ENCODE peak calls at places on chromosomes 16 and 17, in eight cellular contexts. Q is A549, K is stomach, Z is esophagus squamous epithelium, I is uterus, W is IMR-90, P is H1, B is ovary. X is an unnamed sample.

GRCh38 chr17:63429766-63430165 is 16.3 kb downstream of the CYB561 start:
- DNase-seq in K (no peak), W (no peak), Z (no peak), P (no peak), B (no peak), Q (no peak), I (no peak), X (no peak)

GRCh38 chr17:7769854-7770253 is 52.3 kb downstream of the DNAH2 start:
- DNase-seq in Z (no peak), W (no peak), Q (no peak), B (no peak), K (no peak), I (no peak), P (no peak), X (no peak)

GRCh38 chr16:12646490-12647274 is 157.0 kb downstream of the CPPED1 start:
- DNase-seq in K (peak; percentile 63), B (no peak), I (peak; percentile 14), Q (peak; percentile 45), Z (no peak), P (no peak), W (no peak), X (no peak)

GRCh38 chr17:34841467-34841866 is 119.8 kb downstream of the CCT6B start:
- DNase-seq in K (no peak), W (no peak), I (no peak), B (no peak), Q (no peak), Z (no peak), P (no peak), X (no peak)

GRCh38 chr16:66286527-66286926 is 80.0 kb upstream of the CDH5 start:
- DNase-seq in Z (no peak), B (no peak), P (no peak), W (no peak), I (no peak), K (no peak), Q (no peak), X (no peak)

GRCh38 chr17:2056221-2057129 is 1.6 kb downstream of the HIC1 start:
- DNase-seq in K (no peak), I (no peak), W (peak; percentile 64), Q (no peak), Z (no peak), B (peak; percentile 56), P (peak; percentile 68), X (peak; percentile 62)

GRCh38 chr17:19460695-19461094 is 49.7 kb downstream of the RNF112 start:
- DNase-seq in I (peak; percentile 74), W (no peak), Q (no peak), Z (no peak), B (no peak), K (no peak), P (peak; percentile 50), X (no peak)

GRCh38 chr16:24700549-24701392 is 28.7 kb upstream of the TNRC6A start:
- DNase-seq in K (peak; percentile 46), W (peak; percentile 98), Z (peak; percentile 2), I (peak; percentile 83), Q (peak; percentile 94), P (no peak), B (peak; percentile 72), X (peak; percentile 58)

GRCh38 chr16:69194488-69194887 is 7.5 kb downstream of the SNTB2 start:
- DNase-seq in Z (no peak), K (no peak), W (no peak), Q (no peak), I (no peak), B (no peak), P (no peak), X (no peak)

GRCh38 chr17:55845385-55845784 is 94.5 kb downstream of the PCTP start:
- DNase-seq in K (peak; percentile 39), Q (peak; percentile 13), W (peak; percentile 20), I (peak; percentile 41), P (peak; percentile 85), Z (no peak), B (peak; percentile 15), X (peak; percentile 51)

GRCh38 chr16:73172621-73173312 is 124.8 kb upstream of the ZFHX3 start:
- DNase-seq in K (peak; percentile 93), B (peak; percentile 86), W (peak; percentile 91), I (peak; percentile 85), Q (no peak), Z (no peak), P (peak; percentile 55), X (peak; percentile 70)

GRCh38 chr16:85555549-85556455 is 57.3 kb upstream of the GSE1 start:
- DNase-seq in K (peak; percentile 55), I (peak; percentile 55), P (peak; percentile 49), Q (peak; percentile 18), W (no peak), Z (no peak), B (peak; percentile 80), X (peak; percentile 60)

GRCh38 chr17:47831934-47832327 is 461 bp downstream of the LRRC46 start:
- DNase-seq in P (no peak), W (no peak), K (no peak), Z (no peak), B (no peak), I (no peak), Q (no peak), X (no peak)

GRCh38 chr16:52533296-52533695 is 13.6 kb downstream of the TOX3 start:
- DNase-seq in Q (no peak), K (no peak), I (no peak), P (no peak), W (no peak), Z (no peak), B (no peak), X (no peak)

GRCh38 chr17:4599505-4600281 is 15.4 kb downstream of the SMTNL2 start:
- DNase-seq in W (peak; percentile 15), Z (no peak), K (no peak), Q (no peak), I (peak; percentile 87), P (peak; percentile 76), B (peak; percentile 86), X (no peak)

GRCh38 chr16:71933913-71934696 is 38.8 kb downstream of the IST1 start:
- DNase-seq in Z (no peak), B (no peak), W (peak; percentile 79), P (no peak), I (no peak), K (no peak), Q (no peak), X (no peak)

GRCh38 chr16:10871157-10871991 is 5.6 kb upstream of the CIITA start:
- DNase-seq in I (no peak), Q (no peak), K (peak; percentile 98), Z (no peak), P (no peak), B (no peak), W (peak; percentile 92), X (peak; percentile 84)

GRCh38 chr17:869567-870530 is 87.7 kb downstream of the MRM3 start:
- DNase-seq in B (no peak), K (peak; percentile 27), I (peak; percentile 66), Q (peak; percentile 56), W (peak; percentile 76), Z (no peak), P (no peak), X (no peak)

GRCh38 chr16:56933828-56934598 is 2.1 kb downstream of the HERPUD1 start:
- DNase-seq in P (no peak), K (no peak), W (no peak), B (no peak), I (no peak), Q (no peak), Z (no peak), X (no peak)
- H3K4me1 ChIP-seq in P (peaks cover 17% of the 10 kb centered on the region), K (peaks cover 42% of the 10 kb centered on the region), W (peaks cover 8% of the 10 kb centered on the region), B (peaks cover 4% of the 10 kb centered on the region), I (no peaks in the 10 kb centered on the region), Q (peaks cover 41% of the 10 kb centered on the region), Z (peaks cover 29% of the 10 kb centered on the region), X (peaks cover 20% of the 10 kb centered on the region)

GRCh38 chr17:28551421-28552186 is 820 bp downstream of the UNC119 start:
- DNase-seq in K (no peak), Q (no peak), Z (no peak), I (no peak), B (no peak), W (no peak), P (no peak), X (peak; percentile 19)
- TF ChIP-seq POLR2A in K (no peak), Q (no peak), Z (no peak), I (no peak), B (no peak), W (no peak), P (no peak), X (no peak)

GRCh38 chr16:70715860-70716357 is 30.1 kb upstream of the MTSS2 start:
- DNase-seq in Q (no peak), I (peak; percentile 35), W (peak; percentile 62), K (no peak), Z (no peak), B (peak; percentile 59), P (no peak), X (peak; percentile 87)
- H3K4me1 ChIP-seq in Q (peaks cover 49% of the 10 kb centered on the region), I (peaks cover 25% of the 10 kb centered on the region), W (peaks cover 38% of the 10 kb centered on the region), K (peaks cover 31% of the 10 kb centered on the region), Z (peaks cover 30% of the 10 kb centered on the region), B (peaks cover 24% of the 10 kb centered on the region), P (peaks cover 34% of the 10 kb centered on the region), X (peaks cover 30% of the 10 kb centered on the region)

DNA sequence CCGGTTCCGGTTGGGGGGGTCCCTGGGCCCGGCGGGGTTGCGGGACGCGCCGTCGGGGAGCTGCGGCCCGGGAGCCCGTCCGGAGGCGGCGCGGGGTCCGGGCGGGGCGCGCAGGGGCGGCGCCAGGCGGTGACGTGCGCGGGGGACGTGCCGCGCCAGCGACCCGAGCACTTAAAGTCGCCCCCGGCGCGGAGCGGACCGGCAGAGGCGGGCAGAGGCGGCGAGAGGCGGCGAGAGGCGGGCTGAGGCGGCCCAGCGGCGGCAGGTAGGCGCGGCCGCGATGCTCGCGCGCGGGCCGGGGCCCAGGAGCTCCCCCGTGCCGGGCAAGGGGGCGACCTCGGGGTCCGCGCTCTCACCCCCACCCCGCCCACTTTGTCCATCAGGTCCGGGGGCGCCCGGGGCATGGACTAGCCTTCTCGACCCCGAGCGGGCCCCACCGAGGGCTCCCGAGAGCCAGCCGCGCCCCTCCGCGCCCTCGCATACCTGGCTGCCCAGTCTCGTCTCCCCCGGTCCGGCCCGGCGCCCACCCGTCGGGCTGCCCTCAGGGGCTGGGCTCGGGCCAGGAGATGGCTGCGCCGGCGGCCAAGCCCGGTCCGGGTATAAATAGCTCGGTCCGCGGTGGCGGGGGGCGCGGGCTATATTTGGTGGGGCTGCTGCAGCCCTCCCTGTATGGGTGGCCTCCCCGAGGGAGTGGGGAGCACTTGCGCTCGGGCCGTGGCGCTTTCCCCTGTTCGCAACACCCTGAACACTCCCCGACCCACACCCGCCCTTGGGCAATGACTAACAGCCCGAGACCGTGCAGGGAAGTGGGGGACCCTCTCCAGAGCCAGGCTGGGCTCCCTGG is at the start of gene SLC16A3:
- DNase-seq in I (peak; percentile 58), P (peak; percentile 68), Q (peak; percentile 66), Z (no peak), B (no peak), K (peak; percentile 76), W (peak; percentile 75), X (peak; percentile 73)
- TF ChIP-seq POLR2A in I (peak; percentile 65), P (no peak), Q (peak; percentile 93), Z (peak; percentile 89), B (peak; percentile 21), K (no peak), W (peak; percentile 99), X (peak; percentile 53)

DNA sequence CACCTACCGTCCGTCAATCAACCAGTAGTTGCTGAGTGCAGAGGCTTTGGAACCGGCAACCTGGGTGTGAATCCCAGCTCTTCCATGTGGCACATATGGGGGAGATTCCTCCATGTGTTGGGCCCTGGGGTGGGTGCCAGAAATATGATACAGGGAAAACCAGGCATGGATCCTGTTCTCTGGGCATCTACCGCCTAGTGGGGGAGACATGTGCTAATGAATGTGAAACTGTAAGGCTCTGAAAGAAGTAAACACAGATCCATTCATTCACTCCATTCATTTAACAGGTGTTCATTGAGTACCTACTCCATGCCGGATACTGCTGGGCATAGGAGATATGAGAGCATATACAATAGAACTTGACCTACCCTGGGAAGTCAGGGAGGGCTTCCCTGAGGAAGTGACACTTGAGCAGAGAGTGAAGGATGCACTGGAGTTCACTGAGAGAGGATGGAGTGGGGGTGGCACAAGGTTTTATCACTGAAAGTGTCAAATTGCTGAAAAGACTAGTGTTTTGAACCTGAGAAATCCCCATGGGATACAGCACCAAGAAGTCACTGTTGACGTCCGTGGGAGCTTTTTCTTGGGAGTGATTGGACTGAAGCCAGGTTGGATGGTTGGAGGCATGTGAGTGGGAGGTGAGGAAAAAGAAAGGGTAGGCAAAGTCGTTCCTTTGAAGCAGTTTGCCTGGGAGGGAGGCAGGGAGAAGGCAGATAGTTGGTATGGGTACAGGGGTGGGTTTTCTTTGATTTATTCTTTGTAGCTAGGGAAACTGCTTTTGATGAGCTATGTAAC is 39.7 kb upstream of the SDK2 start:
- DNase-seq in Z (no peak), B (no peak), P (no peak), I (no peak), W (no peak), Q (no peak), K (no peak), X (no peak)
- H3K4me1 ChIP-seq in Z (no peaks in the 10 kb centered on the region), B (no peaks in the 10 kb centered on the region), P (peaks cover 8% of the 10 kb centered on the region), I (no peaks in the 10 kb centered on the region), W (no peaks in the 10 kb centered on the region), Q (no peaks in the 10 kb centered on the region), K (no peaks in the 10 kb centered on the region), X (no peaks in the 10 kb centered on the region)

X was measured in thyroid gland.